ENCODE peak calls at places on chromosomes 7 and 10, in five cellular contexts. O, V, K, J and F are unnamed samples.

GRCh38 chr7:19145429-19146201 is 394 bp upstream of the FERD3L start:
- DNase-seq in J (no peak), V (no peak), K (no peak), O (peak; percentile 17), F (peak; percentile 31)

GRCh38 chr7:5177060-5177459 is 13.0 kb upstream of the WIPI2 start:
- DNase-seq in J (no peak), K (peak; percentile 88), O (peak; percentile 88), V (peak; percentile 76), F (peak; percentile 54)

GRCh38 chr10:93143286-93143685 is 69.6 kb downstream of the CYP26A1 start:
- DNase-seq in K (no peak), V (no peak), O (no peak), J (no peak), F (no peak)

GRCh38 chr7:76997381-76998262 is 34.5 kb downstream of the SPDYE17 start:
- DNase-seq in O (peak; percentile 44), V (no peak), K (no peak), J (no peak), F (no peak)

GRCh38 chr10:23174974-23175512 is 17.1 kb upstream of the PTF1A start:
- DNase-seq in J (no peak), K (no peak), O (no peak), V (no peak), F (no peak)

GRCh38 chr10:9734218-9734617 is 1283.5 kb upstream of the CELF2 start:
- DNase-seq in O (no peak), J (no peak), K (no peak), V (no peak), F (no peak)

GRCh38 chr10:68402271-68402670 is 4.8 kb downstream of the RUFY2 start:
- DNase-seq in O (no peak), V (no peak), J (no peak), K (no peak), F (no peak)

GRCh38 chr10:100392686-100393003 is 45.6 kb downstream of the SCD start:
- DNase-seq in O (no peak), V (no peak), J (no peak), K (no peak), F (no peak)

GRCh38 chr10:124653811-124654651 is 90.1 kb downstream of the FAM53B start:
- DNase-seq in J (no peak), K (peak; percentile 62), V (no peak), O (no peak), F (no peak)